ENCODE peak calls at places on chromosome 18, in ten cellular contexts. K, B, S, F, O, N, C, V, A and L are unnamed samples.

GRCh38 chr18:68800075-68800474 is 2.2 kb downstream of the CCDC102B start:
- DNase-seq in B (peak; percentile 30), A (no peak), F (no peak), V (no peak), C (no peak), S (no peak), K (no peak), O (no peak), N (no peak), L (no peak)

GRCh38 chr18:75210274-75211001 is at the start of gene TSHZ1:
- DNase-seq in C (peak; percentile 76), A (peak; percentile 89), K (peak; percentile 48), B (peak; percentile 89), N (peak; percentile 27), F (peak; percentile 26), S (no peak), V (peak; percentile 91), O (peak; percentile 80), L (peak; percentile 91)

GRCh38 chr18:61034581-61034980 is 298.6 kb upstream of the CDH20 start:
- DNase-seq in C (no peak), K (no peak), B (no peak), V (no peak), F (no peak), N (no peak), S (no peak), A (no peak), O (no peak), L (no peak)

GRCh38 chr18:74241970-74242369 is 49.8 kb downstream of the CYB5A start:
- DNase-seq in N (no peak), V (no peak), O (no peak), B (no peak), A (no peak), K (no peak), F (no peak), S (no peak), C (no peak), L (no peak)

GRCh38 chr18:33014060-33014796 is 241.4 kb upstream of the KLHL14 start:
- DNase-seq in O (no peak), S (no peak), F (no peak), A (no peak), K (no peak), V (peak; percentile 25), C (no peak), N (no peak), B (no peak), L (no peak)

GRCh38 chr18:73235491-73235890 is 367.7 kb upstream of the NETO1 start:
- DNase-seq in B (peak; percentile 77), S (no peak), K (no peak), V (no peak), C (no peak), A (no peak), N (no peak), O (peak; percentile 56), F (no peak), L (no peak)

GRCh38 chr18:62324917-62325805 is at the start of gene TNFRSF11A:
- DNase-seq in B (peak; percentile 41), O (peak; percentile 27), V (peak; percentile 80), F (no peak), C (peak; percentile 41), A (no peak), S (peak; percentile 32), N (peak; percentile 71), K (no peak), L (peak; percentile 55)

GRCh38 chr18:32930695-32931301 is 158.0 kb upstream of the KLHL14 start:
- DNase-seq in V (no peak), N (no peak), A (peak; percentile 66), B (no peak), F (no peak), C (no peak), S (no peak), K (no peak), O (peak; percentile 4), L (peak; percentile 60)

GRCh38 chr18:48408727-48409590 is at the start of gene ZBTB7C:
- DNase-seq in A (peak; percentile 24), B (peak; percentile 22), C (peak; percentile 67), O (peak; percentile 69), F (peak; percentile 52), N (peak; percentile 13), V (peak; percentile 37), S (peak; percentile 54), K (no peak), L (peak; percentile 54)

GRCh38 chr18:35592298-35592697 is 10.8 kb downstream of the GALNT1 start:
- DNase-seq in V (no peak), S (no peak), N (no peak), A (no peak), B (no peak), O (no peak), C (no peak), F (no peak), K (no peak), L (no peak)

GRCh38 chr18:67266246-67266570 is 250.3 kb downstream of the DSEL start:
- DNase-seq in O (no peak), K (no peak), C (no peak), S (no peak), V (no peak), A (no peak), F (no peak), B (no peak), N (no peak), L (no peak)

GRCh38 chr18:26497881-26498280 is 50.5 kb downstream of the KCTD1 start:
- DNase-seq in V (no peak), N (no peak), B (no peak), S (no peak), C (no peak), F (no peak), A (no peak), K (no peak), O (no peak), L (no peak)

GRCh38 chr18:9792565-9793226 is 84.6 kb downstream of the RAB31 start:
- DNase-seq in B (no peak), A (no peak), S (no peak), O (no peak), N (peak; percentile 1), K (no peak), F (peak; percentile 28), C (no peak), V (no peak), L (no peak)

GRCh38 chr18:27839141-27839540 is 337.8 kb downstream of the CDH2 start:
- DNase-seq in S (no peak), O (no peak), C (no peak), B (peak; percentile 95), V (no peak), K (no peak), A (no peak), N (no peak), F (no peak), L (no peak)